ENCODE peak calls at places on chromosomes 13 and 19, in six cellular contexts. W is AG09319, D is posterior vena cava, L is LHCN-M2, B is NCI-H2171, Y is activated T-cell treated with anti-CD3 and anti-CD28 coated beads for 1 hour. X is an unnamed sample.
A peak's percentile ranks its signal among the peaks of the same experiment; 100 is the strongest.

GRCh38 chr19:56725829-56726424 is 54.4 kb upstream of the ZNF835 start:
- DNase-seq in W (no peak), D (no peak), L (peak; percentile 3), B (no peak), Y (no peak), X (peak; percentile 79)

GRCh38 chr13:36548129-36548528 is 115.8 kb downstream of the CCNA1 start:
- DNase-seq in W (no peak), D (no peak), L (no peak), B (no peak), Y (no peak), X (no peak)

GRCh38 chr13:73608157-73608516 is 526.1 kb downstream of the KLF12 start:
- DNase-seq in W (no peak), D (no peak), L (no peak), B (no peak), Y (no peak), X (no peak)

GRCh38 chr19:35404879-35405622 is 34.2 kb downstream of the GPR42 start:
- DNase-seq in W (peak; percentile 43), D (peak; percentile 83), L (peak; percentile 81), B (no peak), Y (no peak), X (peak; percentile 24)

GRCh38 chr19:2022289-2022688 is 6.8 kb upstream of the BTBD2 start:
- DNase-seq in W (no peak), D (no peak), L (no peak), B (no peak), Y (no peak), X (no peak)

GRCh38 chr19:40416918-40417713 is 3.9 kb upstream of the PRX start:
- DNase-seq in W (no peak), D (no peak), L (no peak), B (no peak), Y (no peak), X (no peak)

GRCh38 chr13:44331912-44332840 is 41.4 kb upstream of the SERP2 start:
- DNase-seq in W (no peak), D (peak; percentile 84), L (peak; percentile 70), B (peak; percentile 62), Y (no peak), X (peak; percentile 68)

GRCh38 chr19:58335630-58336029 is 8.8 kb downstream of the ZSCAN22 start:
- DNase-seq in W (no peak), D (no peak), L (no peak), B (no peak), Y (no peak), X (no peak)

GRCh38 chr13:46721054-46721453 is 75.9 kb downstream of the ESD start:
- DNase-seq in W (peak; percentile 12), D (no peak), L (peak; percentile 37), B (no peak), Y (peak; percentile 32), X (peak; percentile 67)

GRCh38 chr13:113024466-113024865 is 55.5 kb downstream of the MCF2L start:
- DNase-seq in W (no peak), D (no peak), L (no peak), B (no peak), Y (no peak), X (no peak)

GRCh38 chr19:14138576-14139265 is 2.3 kb upstream of the ASF1B start:
- DNase-seq in W (no peak), D (no peak), L (no peak), B (no peak), Y (no peak), X (peak; percentile 50)

GRCh38 chr13:52356327-52356726 is 49.6 kb downstream of the THSD1 start:
- DNase-seq in W (no peak), D (no peak), L (peak; percentile 67), B (no peak), Y (no peak), X (no peak)

GRCh38 chr19:16841391-16841926 is 12.3 kb downstream of the SIN3B start:
- DNase-seq in W (no peak), D (no peak), L (no peak), B (no peak), Y (no peak), X (no peak)

GRCh38 chr13:107799001-107799400 is 416.3 kb downstream of the LIG4 start:
- DNase-seq in W (no peak), D (no peak), L (no peak), B (no peak), Y (no peak), X (no peak)

GRCh38 chr19:1851581-1852293 is 3.5 kb upstream of the REXO1 start:
- DNase-seq in W (no peak), D (no peak), L (no peak), B (no peak), Y (peak; percentile 64), X (peak; percentile 51)

GRCh38 chr19:40232949-40233810 is 6.7 kb upstream of the CCNP start:
- DNase-seq in W (no peak), D (no peak), L (no peak), B (no peak), Y (no peak), X (no peak)

GRCh38 chr19:1591421-1592022 is 1.1 kb downstream of the MBD3 start:
- DNase-seq in W (no peak), D (no peak), L (no peak), B (peak; percentile 66), Y (no peak), X (no peak)

GRCh38 chr13:40583738-40584137 is 82.7 kb downstream of the FOXO1 start:
- DNase-seq in W (no peak), D (no peak), L (no peak), B (no peak), Y (no peak), X (no peak)

GRCh38 chr19:36849701-36850645 is 703 bp upstream of the ZNF345 start:
- DNase-seq in W (peak; percentile 66), D (peak; percentile 97), L (peak; percentile 91), B (peak; percentile 82), Y (peak; percentile 78), X (peak; percentile 94)

GRCh38 chr19:17303940-17304267 is 679 bp upstream of the ABHD8 start:
- DNase-seq in W (no peak), D (no peak), L (no peak), B (no peak), Y (no peak), X (no peak)

GRCh38 chr13:42384265-42384664 is 112.3 kb downstream of the AKAP11 start:
- DNase-seq in W (no peak), D (no peak), L (no peak), B (no peak), Y (no peak), X (no peak)

GRCh38 chr19:15225797-15226196 is 6.5 kb downstream of the EPHX3 start:
- DNase-seq in W (no peak), D (no peak), L (no peak), B (no peak), Y (no peak), X (no peak)

GRCh38 chr19:42516771-42517170 is 11.5 kb downstream of the CEACAM1 start:
- DNase-seq in W (no peak), D (no peak), L (no peak), B (no peak), Y (no peak), X (no peak)

GRCh38 chr19:20928371-20928770 is 5.3 kb downstream of the ZNF85 start:
- DNase-seq in W (no peak), D (no peak), L (peak; percentile 94), B (no peak), Y (no peak), X (no peak)

GRCh38 chr19:47001584-47001983 is 18.1 kb upstream of the NPAS1 start:
- DNase-seq in W (no peak), D (no peak), L (no peak), B (no peak), Y (no peak), X (no peak)